ENCODE peak calls at places on chromosomes 7 and 10, in seven cellular contexts. N is fibroblast of lung, U is tibial artery, X is DND-41, P is right cardiac atrium, V is sigmoid colon, B is GM23248. I is an unnamed sample.
A peak's percentile ranks its signal among the peaks of the same experiment; 100 is the strongest.

GRCh38 chr7:20797174-20798080 is 10.7 kb upstream of the SP8 start:
- DNase-seq in X (no peak), V (no peak), P (no peak), U (no peak), B (no peak), N (no peak), I (no peak)

GRCh38 chr10:98582363-98582762 is 135.6 kb upstream of the HPS1 start:
- DNase-seq in B (no peak), P (no peak), V (no peak), N (no peak), X (no peak), U (no peak), I (no peak)

GRCh38 chr7:99473315-99473596 is 566 bp downstream of the ZNF789 start:
- DNase-seq in X (peak; percentile 38), N (peak; percentile 82), U (no peak), B (peak; percentile 79), P (no peak), V (no peak), I (no peak)

GRCh38 chr7:107891619-107892366 is 810 bp downstream of the DLD start:
- DNase-seq in V (no peak), B (peak; percentile 68), U (no peak), P (no peak), X (no peak), N (peak; percentile 16), I (no peak)

GRCh38 chr7:137961200-137962177 is 40.4 kb downstream of the CREB3L2 start:
- DNase-seq in P (no peak), B (peak; percentile 86), V (no peak), N (no peak), X (no peak), U (peak; percentile 54), I (no peak)

GRCh38 chr7:50534690-50535290 is 30.4 kb downstream of the DDC start:
- DNase-seq in X (no peak), B (peak; percentile 97), V (no peak), N (peak; percentile 100), U (no peak), P (no peak), I (no peak)

GRCh38 chr7:157514746-157515145 is 177.9 kb downstream of the DNAJB6 start:
- DNase-seq in V (no peak), N (no peak), B (no peak), P (no peak), U (no peak), X (no peak), I (peak; percentile 17)

GRCh38 chr7:12805957-12806356 is 118.5 kb downstream of the ARL4A start:
- DNase-seq in V (no peak), U (no peak), B (no peak), X (no peak), N (no peak), P (no peak), I (no peak)

GRCh38 chr7:71286336-71286735 is 154.4 kb downstream of the GALNT17 start:
- DNase-seq in B (no peak), N (no peak), X (no peak), P (no peak), U (peak; percentile 27), V (peak; percentile 72), I (no peak)

GRCh38 chr10:91340613-91341362 is 69.4 kb upstream of the HECTD2 start:
- DNase-seq in X (no peak), P (peak; percentile 51), B (peak; percentile 98), N (peak; percentile 58), V (no peak), U (peak; percentile 44), I (no peak)

GRCh38 chr7:131904750-131905327 is 348.4 kb upstream of the PODXL start:
- DNase-seq in U (no peak), B (no peak), N (no peak), X (no peak), P (no peak), V (no peak), I (no peak)
- H3K4me3 ChIP-seq in U (no peak overlapping the region), B (no peak overlapping the region), N (no peak overlapping the region), X (no peak overlapping the region), P (no peak overlapping the region), V (no peak overlapping the region), I (no peak overlapping the region)

GRCh38 chr10:79313911-79314439 is 33.3 kb upstream of the PPIF start:
- DNase-seq in B (no peak), U (no peak), X (no peak), N (no peak), P (peak; percentile 64), V (no peak), I (peak; percentile 31)

GRCh38 chr10:79310911-79311573 is 36.2 kb upstream of the PPIF start:
- DNase-seq in B (no peak), X (no peak), U (no peak), N (no peak), V (no peak), P (peak; percentile 61), I (peak; percentile 73)

GRCh38 chr10:79313320-79313719 is 33.9 kb upstream of the PPIF start:
- DNase-seq in P (no peak), U (no peak), X (no peak), B (no peak), N (no peak), V (no peak), I (peak; percentile 25)

GRCh38 chr10:79311581-79312407 is 35.5 kb upstream of the PPIF start:
- DNase-seq in U (no peak), N (no peak), P (peak; percentile 56), B (no peak), V (no peak), X (no peak), I (peak; percentile 65)

GRCh38 chr10:79312601-79313187 is 34.6 kb upstream of the PPIF start:
- DNase-seq in V (no peak), U (no peak), X (no peak), B (no peak), N (no peak), P (no peak), I (no peak)
- H3K27ac ChIP-seq in V (no peak overlapping the region), U (no peak overlapping the region), X (no peak overlapping the region), B (no peak overlapping the region), N (no peak overlapping the region), P (no peak overlapping the region), I (no peak overlapping the region)

DNA sequence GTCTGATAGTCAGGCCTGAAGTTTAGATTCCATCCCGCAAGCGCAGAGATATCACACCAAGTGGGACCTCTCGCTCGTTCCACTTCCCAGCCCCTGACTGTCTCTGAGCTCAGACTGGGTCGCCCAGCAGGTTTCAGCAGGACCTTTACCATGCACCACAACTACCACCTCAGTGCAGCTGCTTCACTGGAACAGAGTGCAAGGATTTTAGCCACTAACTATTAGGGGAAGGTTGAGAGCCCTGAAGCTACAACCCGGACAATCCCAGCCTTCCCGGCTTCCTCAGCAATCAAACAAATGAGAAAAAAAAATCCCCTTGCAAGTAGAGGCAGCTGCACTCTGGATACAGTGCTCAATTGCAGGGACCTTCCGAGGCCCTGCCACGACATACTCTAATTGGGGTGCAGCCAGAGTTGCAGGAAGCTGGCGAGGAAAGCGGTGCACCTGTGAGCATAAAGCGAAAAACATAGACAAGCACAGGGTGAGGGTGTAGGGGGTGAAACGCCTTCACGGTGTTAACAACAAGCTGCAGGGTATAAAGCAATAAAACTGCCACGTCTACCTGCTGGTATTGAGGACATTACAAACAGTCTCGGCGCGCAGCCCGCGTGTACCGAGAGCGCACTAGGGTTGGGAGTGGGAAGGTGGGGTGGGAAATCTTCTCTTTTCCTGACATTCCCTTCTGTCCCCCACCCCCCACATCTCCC is 2.6 kb upstream of the DLX6 start:
- DNase-seq in X (no peak), U (no peak), P (no peak), B (no peak), V (no peak), N (no peak), I (no peak)
- H3K27me3 ChIP-seq in X (no peaks in the 10 kb centered on the region), U (peaks cover 8% of the 10 kb centered on the region), P (peaks cover 3% of the 10 kb centered on the region), B (peaks cover 95% of the 10 kb centered on the region), V (peaks cover 100% of the 10 kb centered on the region), N (peaks cover 51% of the 10 kb centered on the region), I (peaks cover 100% of the 10 kb centered on the region)

GRCh38 chr7:66768865-66769832 is 28.6 kb downstream of the RABGEF1 start:
- DNase-seq in B (no peak), X (no peak), U (no peak), N (peak; percentile 13), V (no peak), P (no peak), I (no peak)
- H3K4me3 ChIP-seq in B (no peak overlapping the region), X (no peak overlapping the region), U (no peak overlapping the region), N (no peak overlapping the region), V (no peak overlapping the region), P (no peak overlapping the region), I (no peak overlapping the region)

GRCh38 chr10:97451605-97452004 is 5.6 kb downstream of the ZDHHC16 start:
- DNase-seq in U (no peak), P (no peak), B (no peak), V (no peak), X (no peak), N (no peak), I (no peak)
- H3K27ac ChIP-seq in U (no peak overlapping the region), P (no peak overlapping the region), B (no peak overlapping the region), V (no peak overlapping the region), X (no peak overlapping the region), N (no peak overlapping the region), I (no peak overlapping the region)

GRCh38 chr10:5948208-5948585 is 29.1 kb downstream of the IL15RA start:
- DNase-seq in X (no peak), U (no peak), B (no peak), P (no peak), N (no peak), V (peak; percentile 39), I (no peak)
- H3K27me3 ChIP-seq in X (no peaks in the 10 kb centered on the region), U (no peaks in the 10 kb centered on the region), B (no peaks in the 10 kb centered on the region), P (no peaks in the 10 kb centered on the region), N (no peaks in the 10 kb centered on the region), V (peaks cover 10% of the 10 kb centered on the region), I (no peaks in the 10 kb centered on the region)

I was measured in left lung.